ENCODE peak calls at places on chromosomes 6 and 20, in nine cellular contexts. One of them, this sample, is unnamed.
A peak's percentile ranks its signal among the peaks of the same experiment; 100 is the strongest.

GRCh38 chr6:125198285-125199009 is 44.9 kb downstream of the TPD52L1 start:
- DNase-seq in SK-N-SH: no peak
- DNase-seq in ascending aorta: no peak
- DNase-seq in SJSA1: no peak
- DNase-seq in HCT116: no peak
- DNase-seq in dorsolateral prefrontal cortex: no peak
- DNase-seq in pancreas: no peak
- DNase-seq in PC-9: no peak
- DNase-seq in stomach: no peak
- DNase-seq in this sample: no peak

GRCh38 chr20:52190437-52191131 is 995 bp downstream of the ZFP64 start:
- DNase-seq in HCT116: peak; percentile 6
- DNase-seq in pancreas: no peak
- DNase-seq in dorsolateral prefrontal cortex: no peak
- DNase-seq in PC-9: peak; percentile 52
- DNase-seq in stomach: peak; percentile 34
- DNase-seq in SK-N-SH: peak; percentile 68
- DNase-seq in SJSA1: no peak
- DNase-seq in ascending aorta: no peak
- DNase-seq in this sample: no peak

GRCh38 chr20:58699246-58700107 is 6.9 kb downstream of the NPEPL1 start:
- DNase-seq in dorsolateral prefrontal cortex: no peak
- DNase-seq in HCT116: no peak
- DNase-seq in ascending aorta: no peak
- DNase-seq in stomach: no peak
- DNase-seq in PC-9: no peak
- DNase-seq in SK-N-SH: no peak
- DNase-seq in SJSA1: no peak
- DNase-seq in pancreas: peak; percentile 49
- DNase-seq in this sample: no peak

GRCh38 chr6:41288025-41288777 is 1.7 kb upstream of the TREM1 start:
- DNase-seq in SK-N-SH: no peak
- DNase-seq in HCT116: no peak
- DNase-seq in PC-9: no peak
- DNase-seq in pancreas: no peak
- DNase-seq in stomach: no peak
- DNase-seq in dorsolateral prefrontal cortex: no peak
- DNase-seq in SJSA1: no peak
- DNase-seq in ascending aorta: no peak
- DNase-seq in this sample: no peak

GRCh38 chr20:10093087-10093591 is 58.4 kb downstream of the ANKEF1 start:
- DNase-seq in stomach: no peak
- DNase-seq in dorsolateral prefrontal cortex: peak; percentile 44
- DNase-seq in PC-9: peak; percentile 85
- DNase-seq in pancreas: no peak
- DNase-seq in SK-N-SH: no peak
- DNase-seq in HCT116: no peak
- DNase-seq in SJSA1: peak; percentile 52
- DNase-seq in ascending aorta: no peak
- DNase-seq in this sample: no peak

GRCh38 chr6:113318553-113318952 is 538.6 kb upstream of the MARCKS start:
- DNase-seq in ascending aorta: no peak
- DNase-seq in stomach: no peak
- DNase-seq in dorsolateral prefrontal cortex: no peak
- DNase-seq in pancreas: no peak
- DNase-seq in SJSA1: no peak
- DNase-seq in SK-N-SH: no peak
- DNase-seq in HCT116: no peak
- DNase-seq in PC-9: no peak
- DNase-seq in this sample: no peak

GRCh38 chr6:159908535-159908934 is 17.7 kb downstream of the MAS1 start:
- DNase-seq in PC-9: no peak
- DNase-seq in SJSA1: no peak
- DNase-seq in ascending aorta: no peak
- DNase-seq in pancreas: no peak
- DNase-seq in SK-N-SH: no peak
- DNase-seq in stomach: no peak
- DNase-seq in HCT116: no peak
- DNase-seq in dorsolateral prefrontal cortex: no peak
- DNase-seq in this sample: no peak

GRCh38 chr6:52513464-52513863 is 63.4 kb downstream of the TRAM2 start:
- DNase-seq in pancreas: no peak
- DNase-seq in ascending aorta: no peak
- DNase-seq in PC-9: no peak
- DNase-seq in HCT116: no peak
- DNase-seq in dorsolateral prefrontal cortex: no peak
- DNase-seq in SJSA1: no peak
- DNase-seq in SK-N-SH: no peak
- DNase-seq in stomach: no peak
- DNase-seq in this sample: no peak

GRCh38 chr6:33746036-33746600 is 587 bp downstream of the IP6K3 start:
- DNase-seq in pancreas: no peak
- DNase-seq in SK-N-SH: peak; percentile 63
- DNase-seq in stomach: no peak
- DNase-seq in ascending aorta: no peak
- DNase-seq in HCT116: no peak
- DNase-seq in SJSA1: peak; percentile 87
- DNase-seq in PC-9: no peak
- DNase-seq in dorsolateral prefrontal cortex: peak; percentile 88
- DNase-seq in this sample: no peak

GRCh38 chr6:170452767-170453545 is 100.2 kb downstream of the PSMB1 start:
- DNase-seq in dorsolateral prefrontal cortex: no peak
- DNase-seq in stomach: no peak
- DNase-seq in HCT116: no peak
- DNase-seq in SJSA1: no peak
- DNase-seq in SK-N-SH: no peak
- DNase-seq in ascending aorta: peak; percentile 53
- DNase-seq in PC-9: no peak
- DNase-seq in pancreas: no peak
- DNase-seq in this sample: no peak

GRCh38 chr6:76174722-76175121 is 102.3 kb upstream of the IMPG1 start:
- DNase-seq in HCT116: no peak
- DNase-seq in SK-N-SH: no peak
- DNase-seq in ascending aorta: no peak
- DNase-seq in SJSA1: no peak
- DNase-seq in stomach: no peak
- DNase-seq in PC-9: no peak
- DNase-seq in pancreas: no peak
- DNase-seq in dorsolateral prefrontal cortex: no peak
- DNase-seq in this sample: no peak

GRCh38 chr6:167152858-167153257 is 4.9 kb downstream of the GPR31 start:
- DNase-seq in dorsolateral prefrontal cortex: no peak
- DNase-seq in PC-9: no peak
- DNase-seq in pancreas: no peak
- DNase-seq in HCT116: no peak
- DNase-seq in ascending aorta: no peak
- DNase-seq in stomach: no peak
- DNase-seq in SK-N-SH: no peak
- DNase-seq in SJSA1: no peak
- DNase-seq in this sample: no peak

GRCh38 chr20:382291-383115 is 1.9 kb downstream of the TRIB3 start:
- DNase-seq in stomach: no peak
- DNase-seq in dorsolateral prefrontal cortex: no peak
- DNase-seq in HCT116: no peak
- DNase-seq in PC-9: no peak
- DNase-seq in ascending aorta: no peak
- DNase-seq in pancreas: no peak
- DNase-seq in SK-N-SH: no peak
- DNase-seq in SJSA1: no peak
- DNase-seq in this sample: no peak
- H3K27ac ChIP-seq in stomach: no peak overlapping the region
- H3K27ac ChIP-seq in dorsolateral prefrontal cortex: no peak overlapping the region
- H3K27ac ChIP-seq in HCT116: peak overlapping the region; percentile 2
- H3K27ac ChIP-seq in PC-9: peak overlapping the region; percentile 99
- H3K27ac ChIP-seq in ascending aorta: no peak overlapping the region
- H3K27ac ChIP-seq in pancreas: peak overlapping the region; percentile 89
- H3K27ac ChIP-seq in SK-N-SH: no peak overlapping the region
- H3K27ac ChIP-seq in SJSA1: no peak overlapping the region
- H3K27ac ChIP-seq in this sample: no peak overlapping the region

GRCh38 chr20:63406617-63407245 is 45.6 kb upstream of the CHRNA4 start:
- DNase-seq in SJSA1: no peak
- DNase-seq in PC-9: no peak
- DNase-seq in stomach: no peak
- DNase-seq in pancreas: no peak
- DNase-seq in HCT116: no peak
- DNase-seq in SK-N-SH: no peak
- DNase-seq in ascending aorta: no peak
- DNase-seq in dorsolateral prefrontal cortex: no peak
- DNase-seq in this sample: no peak
- H3K27ac ChIP-seq in SJSA1: no peak overlapping the region
- H3K27ac ChIP-seq in PC-9: no peak overlapping the region
- H3K27ac ChIP-seq in stomach: no peak overlapping the region
- H3K27ac ChIP-seq in pancreas: no peak overlapping the region
- H3K27ac ChIP-seq in HCT116: no peak overlapping the region
- H3K27ac ChIP-seq in SK-N-SH: no peak overlapping the region
- H3K27ac ChIP-seq in ascending aorta: no peak overlapping the region
- H3K27ac ChIP-seq in dorsolateral prefrontal cortex: no peak overlapping the region
- H3K27ac ChIP-seq in this sample: no peak overlapping the region

DNA sequence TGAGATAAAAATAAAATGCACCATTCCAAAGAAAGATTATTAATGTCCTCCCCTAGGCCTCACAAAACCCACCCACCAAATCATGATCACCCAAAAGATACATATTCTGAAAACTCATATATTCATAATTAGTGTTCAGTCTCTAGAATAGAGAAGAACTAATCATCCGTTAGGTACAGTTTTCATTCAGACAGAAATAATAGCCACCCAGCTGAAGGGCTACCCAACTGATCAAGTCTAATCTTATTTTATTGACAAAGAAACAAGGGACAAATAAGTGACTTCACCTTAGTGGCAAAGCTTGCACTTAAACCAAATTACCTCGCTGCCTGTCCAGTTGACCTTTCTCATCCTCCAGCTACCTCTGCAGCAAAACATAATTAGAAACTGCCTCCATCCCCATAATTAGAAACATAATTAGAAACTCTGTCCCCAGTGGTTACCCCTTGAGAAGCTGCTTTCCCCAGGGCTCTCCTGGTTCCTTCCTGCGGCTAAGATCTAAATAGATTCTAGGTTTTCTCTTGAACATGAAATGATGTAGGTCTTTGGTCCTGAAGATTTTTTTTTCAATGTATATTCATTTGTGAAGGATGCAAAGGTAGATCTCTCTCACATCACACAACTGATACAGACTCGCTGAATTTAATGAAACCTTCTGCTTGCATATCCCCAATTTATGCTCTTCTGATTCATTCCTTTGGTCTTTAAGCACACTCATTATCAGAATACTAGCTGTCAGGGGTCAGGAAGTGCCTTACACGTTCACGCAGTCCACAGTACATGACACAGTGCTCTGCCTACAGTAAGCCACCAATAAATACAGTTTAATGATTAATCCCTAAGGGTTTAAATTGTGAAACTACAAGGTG is 46.3 kb downstream of the HBS1L start:
- DNase-seq in PC-9: no peak
- DNase-seq in HCT116: no peak
- DNase-seq in pancreas: no peak
- DNase-seq in dorsolateral prefrontal cortex: no peak
- DNase-seq in ascending aorta: no peak
- DNase-seq in SJSA1: no peak
- DNase-seq in stomach: no peak
- DNase-seq in SK-N-SH: no peak
- DNase-seq in this sample: no peak
- H3K27ac ChIP-seq in PC-9: no peak overlapping the region
- H3K27ac ChIP-seq in HCT116: no peak overlapping the region
- H3K27ac ChIP-seq in pancreas: no peak overlapping the region
- H3K27ac ChIP-seq in dorsolateral prefrontal cortex: no peak overlapping the region
- H3K27ac ChIP-seq in ascending aorta: no peak overlapping the region
- H3K27ac ChIP-seq in SJSA1: no peak overlapping the region
- H3K27ac ChIP-seq in stomach: no peak overlapping the region
- H3K27ac ChIP-seq in SK-N-SH: no peak overlapping the region
- H3K27ac ChIP-seq in this sample: no peak overlapping the region

GRCh38 chr20:8153281-8153908 is 21.3 kb downstream of the PLCB1 start:
- DNase-seq in PC-9: no peak
- DNase-seq in SJSA1: no peak
- DNase-seq in HCT116: no peak
- DNase-seq in ascending aorta: no peak
- DNase-seq in pancreas: no peak
- DNase-seq in SK-N-SH: no peak
- DNase-seq in dorsolateral prefrontal cortex: no peak
- DNase-seq in stomach: no peak
- DNase-seq in this sample: no peak
- H3K27ac ChIP-seq in PC-9: no peak overlapping the region
- H3K27ac ChIP-seq in SJSA1: no peak overlapping the region
- H3K27ac ChIP-seq in HCT116: no peak overlapping the region
- H3K27ac ChIP-seq in ascending aorta: no peak overlapping the region
- H3K27ac ChIP-seq in pancreas: no peak overlapping the region
- H3K27ac ChIP-seq in SK-N-SH: peak overlapping the region; percentile 76
- H3K27ac ChIP-seq in dorsolateral prefrontal cortex: peak overlapping the region; percentile 58
- H3K27ac ChIP-seq in stomach: no peak overlapping the region
- H3K27ac ChIP-seq in this sample: no peak overlapping the region

DNA sequence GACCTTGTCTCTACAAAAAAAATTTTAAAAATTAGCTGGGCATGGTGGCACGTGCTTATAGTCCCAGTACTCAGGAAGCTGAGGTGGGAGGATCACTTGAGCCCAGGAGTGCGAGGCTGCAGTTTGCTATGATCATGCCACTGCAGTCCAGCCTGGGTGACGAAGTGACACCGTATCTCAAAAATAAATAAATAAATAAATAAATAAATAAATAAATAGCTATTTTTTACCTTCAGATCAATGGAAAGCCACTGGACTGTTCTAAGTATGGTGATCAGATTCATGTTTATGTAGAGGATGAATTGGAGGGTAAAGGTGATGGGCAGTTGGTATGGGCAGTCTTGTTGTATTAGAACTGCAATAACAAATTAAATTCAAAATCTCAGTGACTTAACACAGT is 24.0 kb downstream of the DSTN start:
- DNase-seq in PC-9: no peak
- DNase-seq in SK-N-SH: no peak
- DNase-seq in dorsolateral prefrontal cortex: no peak
- DNase-seq in stomach: no peak
- DNase-seq in HCT116: no peak
- DNase-seq in pancreas: no peak
- DNase-seq in SJSA1: no peak
- DNase-seq in ascending aorta: no peak
- DNase-seq in this sample: no peak
- H3K27ac ChIP-seq in PC-9: peak overlapping the region; percentile 39
- H3K27ac ChIP-seq in SK-N-SH: no peak overlapping the region
- H3K27ac ChIP-seq in dorsolateral prefrontal cortex: no peak overlapping the region
- H3K27ac ChIP-seq in stomach: peak overlapping the region; percentile 68
- H3K27ac ChIP-seq in HCT116: no peak overlapping the region
- H3K27ac ChIP-seq in pancreas: peak overlapping the region; percentile 59
- H3K27ac ChIP-seq in SJSA1: no peak overlapping the region
- H3K27ac ChIP-seq in ascending aorta: peak overlapping the region; percentile 75
- H3K27ac ChIP-seq in this sample: no peak overlapping the region

GRCh38 chr6:6851059-6851658 is 256.6 kb upstream of the RREB1 start:
- DNase-seq in HCT116: peak; percentile 49
- DNase-seq in dorsolateral prefrontal cortex: no peak
- DNase-seq in pancreas: peak; percentile 69
- DNase-seq in ascending aorta: no peak
- DNase-seq in SK-N-SH: no peak
- DNase-seq in PC-9: peak; percentile 72
- DNase-seq in SJSA1: peak; percentile 28
- DNase-seq in stomach: peak; percentile 55
- DNase-seq in this sample: no peak
- H3K27ac ChIP-seq in HCT116: no peak overlapping the region
- H3K27ac ChIP-seq in dorsolateral prefrontal cortex: no peak overlapping the region
- H3K27ac ChIP-seq in pancreas: peak overlapping the region; percentile 88
- H3K27ac ChIP-seq in ascending aorta: no peak overlapping the region
- H3K27ac ChIP-seq in SK-N-SH: no peak overlapping the region
- H3K27ac ChIP-seq in PC-9: peak overlapping the region; percentile 53
- H3K27ac ChIP-seq in SJSA1: no peak overlapping the region
- H3K27ac ChIP-seq in stomach: peak overlapping the region; percentile 25
- H3K27ac ChIP-seq in this sample: no peak overlapping the region

This sample was measured in iPS DF 6.9.